ENCODE peak calls at places on chromosomes 16 and 17, in five cellular contexts. L is naive thymus-derived CD4-positive, alpha-beta T cell; N is fibroblast of lung; D is mammary epithelial cell; M is hepatocyte. J is an unnamed sample.

GRCh38 chr17:77451271-77451893 is 310.6 kb downstream of the SEC14L1 start:
- DNase-seq in L (no peak), D (peak; percentile 60), M (peak; percentile 91), N (peak; percentile 80), J (no peak)

GRCh38 chr17:28536532-28537218 is 15.7 kb downstream of the UNC119 start:
- DNase-seq in N (no peak), L (no peak), M (no peak), D (no peak), J (no peak)

GRCh38 chr16:77856455-77857138 is 68.2 kb downstream of the VAT1L start:
- DNase-seq in D (no peak), M (no peak), L (no peak), N (no peak), J (no peak)

GRCh38 chr17:50372708-50373556 is at the start of the genes EME1 and MRPL27:
- DNase-seq in L (peak; percentile 81), N (peak; percentile 80), D (peak; percentile 89), M (peak; percentile 91), J (peak; percentile 89)

GRCh38 chr17:73160980-73161630 is 3.7 kb upstream of the SSTR2 start:
- DNase-seq in M (no peak), L (no peak), D (no peak), N (no peak), J (no peak)

GRCh38 chr17:40112718-40113109 is 9.1 kb upstream of the MSL1 start:
- DNase-seq in L (no peak), D (no peak), M (no peak), N (no peak), J (no peak)

GRCh38 chr16:86424413-86424812 is 85.9 kb upstream of the FOXF1 start:
- DNase-seq in D (no peak), M (peak; percentile 44), N (peak; percentile 25), L (no peak), J (no peak)

GRCh38 chr17:71846561-71846960 is 274.3 kb upstream of the SOX9 start:
- DNase-seq in N (peak; percentile 49), L (no peak), D (no peak), M (no peak), J (no peak)

GRCh38 chr17:74923538-74924249 is 379 bp upstream of the OTOP2 start:
- DNase-seq in N (peak; percentile 16), L (peak; percentile 77), D (peak; percentile 33), M (peak; percentile 81), J (peak; percentile 61)

GRCh38 chr16:19613834-19614233 is 58.3 kb downstream of the VPS35L start:
- DNase-seq in N (peak; percentile 43), M (no peak), D (no peak), L (no peak), J (no peak)
- H3K27ac ChIP-seq in N (no peak overlapping the region), M (no peak overlapping the region), D (no peak overlapping the region), L (no peak overlapping the region), J (no peak overlapping the region)

DNA sequence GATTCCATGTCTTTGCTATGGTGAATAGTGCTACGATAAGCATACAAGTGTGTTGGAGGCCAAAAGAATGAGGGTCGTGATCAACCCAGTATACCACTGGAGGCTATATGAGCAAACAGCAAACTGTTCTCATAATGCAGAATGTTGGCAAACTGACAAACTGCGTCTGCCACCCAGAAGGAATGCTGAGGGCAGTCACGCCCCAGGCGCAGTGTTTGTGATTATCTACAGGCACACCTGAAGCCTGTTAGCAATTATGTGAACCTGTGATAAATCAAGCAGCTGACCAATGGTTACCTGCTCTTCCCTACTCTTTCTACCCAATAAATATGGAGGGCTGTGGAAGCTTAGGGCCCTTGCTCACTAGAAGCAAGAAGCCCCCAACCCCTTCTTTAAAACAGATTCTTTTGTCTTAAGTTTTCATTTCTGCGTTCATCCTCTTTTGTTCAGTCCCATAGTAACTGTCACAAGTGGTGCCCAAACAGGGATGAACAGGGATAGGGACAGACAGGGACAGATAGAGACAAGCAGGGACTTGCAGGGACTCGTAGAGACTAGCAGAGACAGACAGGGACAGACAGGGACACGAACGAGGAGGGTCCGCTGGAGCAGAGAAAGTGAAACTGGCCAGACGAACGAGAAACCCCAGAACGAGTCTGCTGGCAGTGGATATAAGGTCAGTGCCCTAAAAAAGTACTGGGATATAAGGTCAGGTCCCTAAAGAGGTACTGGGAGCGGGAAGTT is 25.1 kb downstream of the CD300LG start:
- DNase-seq in N (no peak), M (no peak), L (no peak), D (peak; percentile 50), J (no peak)
- H3K27ac ChIP-seq in N (no peak overlapping the region), M (no peak overlapping the region), L (no peak overlapping the region), D (no peak overlapping the region), J (peak overlapping the region; percentile 87)

GRCh38 chr17:41772218-41772585 is 14.3 kb downstream of the JUP start:
- DNase-seq in D (peak; percentile 86), N (no peak), M (peak; percentile 84), L (no peak), J (no peak)

GRCh38 chr17:41769985-41770384 is 16.5 kb downstream of the JUP start:
- DNase-seq in N (no peak), M (no peak), D (no peak), L (no peak), J (no peak)

GRCh38 chr17:41772586-41773189 is 13.8 kb downstream of the JUP start:
- DNase-seq in L (no peak), M (no peak), N (no peak), D (no peak), J (no peak)

GRCh38 chr17:41773190-41773588 is 13.3 kb downstream of the JUP start:
- DNase-seq in N (peak; percentile 92), L (no peak), D (peak; percentile 99), M (peak; percentile 93), J (peak; percentile 79)

GRCh38 chr17:41771389-41772206 is 14.9 kb downstream of the JUP start:
- DNase-seq in L (no peak), M (no peak), N (no peak), D (no peak), J (no peak)
- H3K27ac ChIP-seq in L (no peak overlapping the region), M (peak overlapping the region; percentile 94), N (no peak overlapping the region), D (peak overlapping the region; percentile 93), J (peak overlapping the region; percentile 97)

GRCh38 chr16:788399-789126 is at the start of gene CHTF18:
- DNase-seq in N (peak; percentile 84), D (peak; percentile 90), M (peak; percentile 98), L (peak; percentile 94), J (peak; percentile 88)

GRCh38 chr16:787261-787966 is 767 bp downstream of the RPUSD1 start:
- DNase-seq in D (no peak), L (no peak), M (peak; percentile 50), N (no peak), J (no peak)

GRCh38 chr16:790086-790485 is 1.7 kb downstream of the CHTF18 start:
- DNase-seq in M (no peak), D (no peak), N (no peak), L (no peak), J (no peak)

GRCh38 chr16:789451-789850 is 1.0 kb downstream of the CHTF18 start:
- DNase-seq in M (no peak), N (no peak), L (no peak), D (no peak), J (no peak)

GRCh38 chr16:787978-788398 is at the start of gene RPUSD1:
- DNase-seq in L (no peak), M (no peak), D (no peak), N (peak; percentile 10), J (no peak)
- H3K27ac ChIP-seq in L (peak within 1 kb of the TSS; percentile 83), M (peak within 1 kb of the TSS; percentile 65), D (peak within 1 kb of the TSS; percentile 16), N (peak within 1 kb of the TSS; percentile 50), J (peak within 1 kb of the TSS; percentile 69)

GRCh38 chr17:59361916-59362810 is 30.7 kb downstream of the YPEL2 start:
- DNase-seq in D (peak; percentile 87), N (peak; percentile 98), M (no peak), L (no peak), J (no peak)

GRCh38 chr17:59365383-59365981 is 34.0 kb downstream of the YPEL2 start:
- DNase-seq in N (no peak), M (peak; percentile 28), D (no peak), L (no peak), J (no peak)

GRCh38 chr17:59357929-59358328 is 26.5 kb downstream of the YPEL2 start:
- DNase-seq in L (no peak), M (no peak), N (peak; percentile 86), D (peak; percentile 85), J (no peak)

GRCh38 chr17:59362811-59363205 is 31.4 kb downstream of the YPEL2 start:
- DNase-seq in N (peak; percentile 58), D (no peak), L (no peak), M (no peak), J (no peak)

DNA sequence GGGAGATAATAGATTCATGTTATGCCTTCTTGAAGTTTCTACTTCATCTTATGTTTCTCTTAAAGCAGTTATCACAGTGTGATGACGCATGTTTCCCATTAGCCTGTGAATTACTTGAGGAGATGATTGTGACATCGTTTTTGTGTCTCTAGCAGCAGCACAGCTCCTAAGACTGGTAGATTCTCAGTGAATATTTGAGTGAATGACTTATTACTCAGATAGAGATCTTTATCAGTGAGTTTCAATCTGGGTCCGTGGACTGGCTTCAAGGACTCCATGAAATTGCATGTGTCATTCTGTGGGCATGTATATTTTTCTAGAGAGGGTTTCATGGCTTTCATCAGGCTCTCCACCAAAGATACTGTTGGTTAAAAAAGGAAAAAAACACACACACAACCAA is 29.9 kb downstream of the YPEL2 start:
- DNase-seq in L (no peak), N (peak; percentile 96), M (no peak), D (peak; percentile 86), J (no peak)
- H3K27ac ChIP-seq in L (peak overlapping the region; percentile 68), N (no peak overlapping the region), M (peak overlapping the region; percentile 41), D (no peak overlapping the region), J (peak overlapping the region; percentile 1)